ENCODE peak calls at places on chromosomes 1 and 21, in five cellular contexts. One of them, this sample, is unnamed.

GRCh38 chr21:25342811-25343210 is 264.5 kb downstream of the MRPL39 start:
- DNase-seq in transverse colon: no peak
- DNase-seq in activated CD4-positive, alpha-beta memory T cell treated with anti-CD3 and anti-CD28 coated beads, Interleukin-2, amount 10 ng/mL, durations not matched to agents 7 days and 5 days: no peak
- DNase-seq in cardiac fibroblast: peak
- DNase-seq in pons: no peak
- DNase-seq in this sample: no peak

GRCh38 chr1:226135709-226136108 is 50.8 kb downstream of the ACBD3 start:
- DNase-seq in transverse colon: no peak
- DNase-seq in activated CD4-positive, alpha-beta memory T cell treated with anti-CD3 and anti-CD28 coated beads, Interleukin-2, amount 10 ng/mL, durations not matched to agents 7 days and 5 days: no peak
- DNase-seq in cardiac fibroblast: no peak
- DNase-seq in pons: no peak
- DNase-seq in this sample: no peak

GRCh38 chr1:3551290-3551678 is 60.0 kb downstream of the MEGF6 start:
- DNase-seq in transverse colon: no peak
- DNase-seq in activated CD4-positive, alpha-beta memory T cell treated with anti-CD3 and anti-CD28 coated beads, Interleukin-2, amount 10 ng/mL, durations not matched to agents 7 days and 5 days: no peak
- DNase-seq in cardiac fibroblast: no peak
- DNase-seq in pons: no peak
- DNase-seq in this sample: no peak

GRCh38 chr1:219797683-219798082 is 130.7 kb downstream of the SLC30A10 start:
- DNase-seq in transverse colon: no peak
- DNase-seq in activated CD4-positive, alpha-beta memory T cell treated with anti-CD3 and anti-CD28 coated beads, Interleukin-2, amount 10 ng/mL, durations not matched to agents 7 days and 5 days: no peak
- DNase-seq in cardiac fibroblast: no peak
- DNase-seq in pons: no peak
- DNase-seq in this sample: no peak

GRCh38 chr1:155176544-155177071 is 3.0 kb downstream of the TRIM46 start:
- DNase-seq in transverse colon: peak
- DNase-seq in activated CD4-positive, alpha-beta memory T cell treated with anti-CD3 and anti-CD28 coated beads, Interleukin-2, amount 10 ng/mL, durations not matched to agents 7 days and 5 days: peak
- DNase-seq in cardiac fibroblast: peak
- DNase-seq in pons: peak
- DNase-seq in this sample: peak

GRCh38 chr1:1879942-1880341 is 10.9 kb downstream of the GNB1 start:
- DNase-seq in transverse colon: no peak
- DNase-seq in activated CD4-positive, alpha-beta memory T cell treated with anti-CD3 and anti-CD28 coated beads, Interleukin-2, amount 10 ng/mL, durations not matched to agents 7 days and 5 days: no peak
- DNase-seq in cardiac fibroblast: no peak
- DNase-seq in pons: no peak
- DNase-seq in this sample: no peak

GRCh38 chr1:23478896-23479790 is 4.8 kb downstream of the ASAP3 start:
- DNase-seq in transverse colon: peak
- DNase-seq in activated CD4-positive, alpha-beta memory T cell treated with anti-CD3 and anti-CD28 coated beads, Interleukin-2, amount 10 ng/mL, durations not matched to agents 7 days and 5 days: no peak
- DNase-seq in cardiac fibroblast: peak
- DNase-seq in pons: no peak
- DNase-seq in this sample: peak

GRCh38 chr1:17919525-17920439 is 164.6 kb downstream of the ACTL8 start:
- DNase-seq in transverse colon: no peak
- DNase-seq in activated CD4-positive, alpha-beta memory T cell treated with anti-CD3 and anti-CD28 coated beads, Interleukin-2, amount 10 ng/mL, durations not matched to agents 7 days and 5 days: no peak
- DNase-seq in cardiac fibroblast: peak
- DNase-seq in pons: peak
- DNase-seq in this sample: peak

GRCh38 chr1:173925306-173926242 is 8.4 kb upstream of the SERPINC1 start:
- DNase-seq in transverse colon: no peak
- DNase-seq in activated CD4-positive, alpha-beta memory T cell treated with anti-CD3 and anti-CD28 coated beads, Interleukin-2, amount 10 ng/mL, durations not matched to agents 7 days and 5 days: no peak
- DNase-seq in cardiac fibroblast: no peak
- DNase-seq in pons: no peak
- DNase-seq in this sample: no peak

GRCh38 chr1:150981177-150981804 is 801 bp upstream of the ANXA9 start:
- DNase-seq in transverse colon: peak
- DNase-seq in activated CD4-positive, alpha-beta memory T cell treated with anti-CD3 and anti-CD28 coated beads, Interleukin-2, amount 10 ng/mL, durations not matched to agents 7 days and 5 days: no peak
- DNase-seq in cardiac fibroblast: no peak
- DNase-seq in pons: no peak
- DNase-seq in this sample: no peak

GRCh38 chr1:5980314-5981008 is 11.8 kb downstream of the NPHP4 start:
- DNase-seq in transverse colon: no peak
- DNase-seq in activated CD4-positive, alpha-beta memory T cell treated with anti-CD3 and anti-CD28 coated beads, Interleukin-2, amount 10 ng/mL, durations not matched to agents 7 days and 5 days: no peak
- DNase-seq in cardiac fibroblast: peak
- DNase-seq in pons: no peak
- DNase-seq in this sample: no peak

GRCh38 chr1:239126881-239127280 is 259.5 kb upstream of the CHRM3 start:
- DNase-seq in transverse colon: no peak
- DNase-seq in activated CD4-positive, alpha-beta memory T cell treated with anti-CD3 and anti-CD28 coated beads, Interleukin-2, amount 10 ng/mL, durations not matched to agents 7 days and 5 days: no peak
- DNase-seq in cardiac fibroblast: no peak
- DNase-seq in pons: peak
- DNase-seq in this sample: no peak

GRCh38 chr1:98201640-98202039 is 280.8 kb upstream of the DPYD start:
- DNase-seq in transverse colon: no peak
- DNase-seq in activated CD4-positive, alpha-beta memory T cell treated with anti-CD3 and anti-CD28 coated beads, Interleukin-2, amount 10 ng/mL, durations not matched to agents 7 days and 5 days: no peak
- DNase-seq in cardiac fibroblast: peak
- DNase-seq in pons: no peak
- DNase-seq in this sample: no peak

GRCh38 chr1:48898894-48899293 is 122.2 kb upstream of the BEND5 start:
- DNase-seq in transverse colon: no peak
- DNase-seq in activated CD4-positive, alpha-beta memory T cell treated with anti-CD3 and anti-CD28 coated beads, Interleukin-2, amount 10 ng/mL, durations not matched to agents 7 days and 5 days: no peak
- DNase-seq in cardiac fibroblast: no peak
- DNase-seq in pons: no peak
- DNase-seq in this sample: peak

GRCh38 chr1:175463856-175464255 is 271.3 kb upstream of the KIAA0040 start:
- DNase-seq in transverse colon: no peak
- DNase-seq in activated CD4-positive, alpha-beta memory T cell treated with anti-CD3 and anti-CD28 coated beads, Interleukin-2, amount 10 ng/mL, durations not matched to agents 7 days and 5 days: no peak
- DNase-seq in cardiac fibroblast: no peak
- DNase-seq in pons: no peak
- DNase-seq in this sample: no peak

GRCh38 chr1:87973901-87974300 is 645.2 kb downstream of the LMO4 start:
- DNase-seq in transverse colon: no peak
- DNase-seq in activated CD4-positive, alpha-beta memory T cell treated with anti-CD3 and anti-CD28 coated beads, Interleukin-2, amount 10 ng/mL, durations not matched to agents 7 days and 5 days: no peak
- DNase-seq in cardiac fibroblast: no peak
- DNase-seq in pons: no peak
- DNase-seq in this sample: no peak

GRCh38 chr1:231157311-231157710 is 4.5 kb upstream of the TRIM67 start:
- DNase-seq in transverse colon: no peak
- DNase-seq in activated CD4-positive, alpha-beta memory T cell treated with anti-CD3 and anti-CD28 coated beads, Interleukin-2, amount 10 ng/mL, durations not matched to agents 7 days and 5 days: no peak
- DNase-seq in cardiac fibroblast: no peak
- DNase-seq in pons: no peak
- DNase-seq in this sample: no peak

GRCh38 chr1:51622455-51622913 is 5.6 kb downstream of the OSBPL9 start:
- DNase-seq in transverse colon: peak
- DNase-seq in activated CD4-positive, alpha-beta memory T cell treated with anti-CD3 and anti-CD28 coated beads, Interleukin-2, amount 10 ng/mL, durations not matched to agents 7 days and 5 days: no peak
- DNase-seq in cardiac fibroblast: peak
- DNase-seq in pons: no peak
- DNase-seq in this sample: peak

GRCh38 chr1:229920683-229921082 is 146.4 kb upstream of the GALNT2 start:
- DNase-seq in transverse colon: no peak
- DNase-seq in activated CD4-positive, alpha-beta memory T cell treated with anti-CD3 and anti-CD28 coated beads, Interleukin-2, amount 10 ng/mL, durations not matched to agents 7 days and 5 days: no peak
- DNase-seq in cardiac fibroblast: no peak
- DNase-seq in pons: no peak
- DNase-seq in this sample: no peak

This sample was measured in testis.